ENCODE peak calls at places on chromosomes 11 and 22, in seven cellular contexts. H is Panc1; B is mucosa of gallbladder; T is anterior cingulate cortex; U is GM12865; E is stimulated activated CD8-positive, alpha-beta memory T cell treated with anti-CD3 and anti-CD28 coated beads, Interleukin-2, amount 100 ng/mL, for 48 hours; S is activated CD4-positive, alpha-beta T cell treated with anti-CD3 and anti-CD28 coated beads, Interleukin-2, amount 10 ng/mL, durations not matched to agents 7 days and 5 days. I is an unnamed sample.

GRCh38 chr22:21734540-21735197 is 925 bp downstream of the YPEL1 start:
- DNase-seq in S (peak), T (no peak), H (no peak), B (no peak), U (peak), E (no peak), I (no peak)

GRCh38 chr11:16184588-16184987 is 171.8 kb downstream of the SOX6 start:
- DNase-seq in E (no peak), U (no peak), B (peak), S (no peak), T (no peak), H (peak), I (no peak)

GRCh38 chr11:94134651-94135512 is 6.2 kb downstream of the PANX1 start:
- DNase-seq in S (no peak), T (no peak), U (peak), H (peak), B (peak), E (peak), I (no peak)

GRCh38 chr11:61921446-61921845 is 4.1 kb upstream of the RAB3IL1 start:
- DNase-seq in U (no peak), E (no peak), H (no peak), T (no peak), S (no peak), B (no peak), I (no peak)

GRCh38 chr11:44315947-44316387 is 6.0 kb upstream of the ALX4 start:
- DNase-seq in H (no peak), E (no peak), T (no peak), S (no peak), B (no peak), U (no peak), I (peak)

GRCh38 chr11:6476571-6476970 is 2.8 kb upstream of the TRIM3 start:
- DNase-seq in U (no peak), H (no peak), T (no peak), E (no peak), B (no peak), S (no peak), I (no peak)

GRCh38 chr22:37996079-37996478 is 11.7 kb upstream of the SOX10 start:
- DNase-seq in E (no peak), B (no peak), U (peak), T (no peak), S (no peak), H (no peak), I (no peak)

GRCh38 chr11:96339704-96340554 is 3.1 kb downstream of the MAML2 start:
- DNase-seq in T (no peak), B (no peak), S (peak), E (no peak), H (no peak), U (peak), I (no peak)

GRCh38 chr11:65215441-65216076 is 33.8 kb downstream of the CAPN1 start:
- DNase-seq in S (no peak), H (no peak), E (no peak), U (no peak), T (no peak), B (no peak), I (no peak)

GRCh38 chr11:131579932-131580387 is 209.5 kb downstream of the NTM start:
- DNase-seq in U (peak), H (no peak), E (no peak), T (no peak), B (no peak), S (no peak), I (no peak)

GRCh38 chr22:49210606-49211005 is 617.1 kb downstream of the BRD1 start:
- DNase-seq in H (no peak), S (no peak), T (no peak), U (no peak), E (no peak), B (no peak), I (peak)

GRCh38 chr11:133980665-133981064 is 23.9 kb upstream of the IGSF9B start:
- DNase-seq in S (no peak), U (no peak), B (no peak), H (no peak), E (no peak), T (no peak), I (no peak)

GRCh38 chr11:94145916-94146315 is 17.3 kb downstream of the PANX1 start:
- DNase-seq in S (no peak), T (no peak), U (no peak), E (no peak), B (no peak), H (no peak), I (no peak)

GRCh38 chr22:45425531-45426265 is 12.2 kb downstream of the RIBC2 start:
- DNase-seq in B (no peak), U (no peak), E (no peak), S (no peak), H (no peak), T (no peak), I (no peak)

GRCh38 chr22:38172016-38172431 is 9.6 kb downstream of the PLA2G6 start:
- DNase-seq in E (no peak), B (no peak), U (no peak), H (no peak), S (no peak), T (no peak), I (no peak)

GRCh38 chr11:79400717-79401330 is 40.0 kb downstream of the TENM4 start:
- DNase-seq in T (no peak), U (peak), S (peak), E (no peak), B (peak), H (no peak), I (no peak)

GRCh38 chr11:112655386-112655785 is 305.8 kb upstream of the NCAM1 start:
- DNase-seq in U (no peak), T (no peak), S (no peak), E (no peak), H (no peak), B (peak), I (no peak)

GRCh38 chr11:61611309-61611708 is 30.4 kb upstream of the SYT7 start:
- DNase-seq in T (no peak), E (no peak), H (no peak), S (no peak), B (no peak), U (no peak), I (no peak)

GRCh38 chr11:73233211-73233610 is 15.1 kb downstream of the P2RY2 start:
- DNase-seq in S (no peak), U (no peak), E (no peak), B (no peak), H (no peak), T (no peak), I (no peak)

GRCh38 chr11:113992459-113993105 is 17.7 kb downstream of the HTR3A start:
- DNase-seq in S (no peak), B (no peak), E (no peak), U (no peak), T (no peak), H (no peak), I (no peak)

GRCh38 chr11:131661137-131661536 is 290.7 kb downstream of the NTM start:
- DNase-seq in B (no peak), S (no peak), H (no peak), U (no peak), T (no peak), E (no peak), I (no peak)

GRCh38 chr22:35231585-35232084 is 25.7 kb upstream of the HMGXB4 start:
- DNase-seq in T (no peak), B (peak), E (peak), H (peak), S (peak), U (peak), I (peak)

GRCh38 chr22:49333206-49333605 is 494.5 kb downstream of the BRD1 start:
- DNase-seq in B (peak), U (no peak), T (no peak), E (no peak), H (no peak), S (no peak), I (no peak)

GRCh38 chr11:1050581-1051355 is 14.2 kb upstream of the MUC6 start:
- DNase-seq in H (peak), U (peak), B (peak), E (peak), S (peak), T (peak), I (peak)

GRCh38 chr11:112961146-112961668 is at the start of gene NCAM1:
- DNase-seq in S (peak), B (peak), T (peak), H (peak), E (no peak), U (peak), I (peak)

GRCh38 chr11:91981995-91982394 is 242.6 kb upstream of the FAT3 start:
- DNase-seq in T (no peak), E (no peak), B (peak), S (no peak), H (no peak), U (no peak), I (no peak)

I was measured in mesothelial cell of epicardium.